ENCODE peak calls at places on chromosomes 12 and 14, in five cellular contexts. P is glutamatergic neuron; B is activated CD4-positive, alpha-beta T cell treated with anti-CD3 and anti-CD28 coated beads, Interleukin-2, amount 50 U/mL, for 4 hours; T is Kasumi-1; A is NCI-H1436. J is an unnamed sample.

GRCh38 chr12:112352921-112353320 is 29.3 kb downstream of the HECTD4 start:
- DNase-seq in T (no peak), B (no peak), P (no peak), A (no peak), J (no peak)

GRCh38 chr12:77772606-77773298 is 57.9 kb upstream of the NAV3 start:
- DNase-seq in P (no peak), B (no peak), A (no peak), T (no peak), J (no peak)

GRCh38 chr14:68977137-68977740 is 1.9 kb downstream of the ACTN1 start:
- DNase-seq in B (no peak), T (peak), A (no peak), P (no peak), J (no peak)

GRCh38 chr12:51246254-51246853 is 7.7 kb downstream of the DAZAP2 start:
- DNase-seq in B (peak), T (peak), A (no peak), P (no peak), J (peak)

GRCh38 chr12:92608418-92609091 is 94.2 kb upstream of the PLEKHG7 start:
- DNase-seq in P (no peak), A (no peak), B (no peak), T (no peak), J (peak)

GRCh38 chr12:111448266-111448830 is 42.6 kb downstream of the SH2B3 start:
- DNase-seq in A (no peak), P (no peak), T (no peak), B (no peak), J (no peak)

GRCh38 chr12:30996255-30996654 is 69.7 kb downstream of the TSPAN11 start:
- DNase-seq in P (peak), T (no peak), B (no peak), A (no peak), J (no peak)

GRCh38 chr12:108091351-108091750 is 37.7 kb upstream of the WSCD2 start:
- DNase-seq in A (no peak), P (no peak), T (no peak), B (no peak), J (no peak)

GRCh38 chr12:68102731-68103130 is 56.8 kb downstream of the IFNG start:
- DNase-seq in P (no peak), T (no peak), B (no peak), A (no peak), J (no peak)

GRCh38 chr14:45252356-45253069 is 489 bp downstream of the MIS18BP1 start:
- DNase-seq in A (no peak), B (no peak), T (peak), P (no peak), J (no peak)

GRCh38 chr14:94370524-94370910 is 17.9 kb downstream of the SERPINA1 start:
- DNase-seq in T (no peak), P (no peak), A (no peak), B (no peak), J (no peak)

GRCh38 chr12:22702690-22703089 is 77.7 kb downstream of the ETNK1 start:
- DNase-seq in T (no peak), P (no peak), B (no peak), A (no peak), J (no peak)

GRCh38 chr12:127241056-127241830 is 1025.7 kb upstream of the TMEM132C start:
- DNase-seq in A (no peak), B (no peak), T (no peak), P (no peak), J (no peak)

GRCh38 chr12:101828463-101829196 is 2.1 kb downstream of the GNPTAB start:
- DNase-seq in B (no peak), P (no peak), A (no peak), T (no peak), J (peak)

GRCh38 chr12:51389302-51389999 is 1.8 kb downstream of the GALNT6 start:
- DNase-seq in P (no peak), T (no peak), A (no peak), B (no peak), J (no peak)

J was measured in D341Med.